ENCODE peak calls at places on chromosomes 13 and 19, in five cellular contexts. One of them, this sample, is unnamed.

GRCh38 chr13:49498211-49498610 is 2.5 kb downstream of the PHF11 start:
- DNase-seq in GM12878: no peak
- DNase-seq in H1: no peak
- DNase-seq in K562: no peak
- DNase-seq in HepG2: no peak
- DNase-seq in this sample: no peak

GRCh38 chr13:79913141-79913827 is 427.6 kb downstream of the SPRY2 start:
- DNase-seq in H1: no peak
- DNase-seq in K562: no peak
- DNase-seq in HepG2: no peak
- DNase-seq in GM12878: no peak
- DNase-seq in this sample: no peak

GRCh38 chr19:51590441-51590840 is 19.4 kb downstream of the ZNF175 start:
- DNase-seq in GM12878: no peak
- DNase-seq in K562: no peak
- DNase-seq in H1: no peak
- DNase-seq in HepG2: no peak
- DNase-seq in this sample: no peak

GRCh38 chr13:103815619-103816018 is 749.4 kb upstream of the SLC10A2 start:
- DNase-seq in HepG2: no peak
- DNase-seq in H1: no peak
- DNase-seq in K562: no peak
- DNase-seq in GM12878: no peak
- DNase-seq in this sample: no peak

GRCh38 chr19:35975608-35976214 is 19.3 kb upstream of the SDHAF1 start:
- DNase-seq in GM12878: no peak
- DNase-seq in K562: peak; percentile 77
- DNase-seq in H1: no peak
- DNase-seq in HepG2: no peak
- DNase-seq in this sample: no peak

GRCh38 chr19:18379803-18380747 is 5.9 kb upstream of the GDF15 start:
- DNase-seq in H1: no peak
- DNase-seq in HepG2: peak; percentile 98
- DNase-seq in K562: peak; percentile 48
- DNase-seq in GM12878: no peak
- DNase-seq in this sample: peak; percentile 99

GRCh38 chr13:79405501-79405830 is 589 bp downstream of the RBM26 start:
- DNase-seq in GM12878: no peak
- DNase-seq in HepG2: no peak
- DNase-seq in K562: no peak
- DNase-seq in H1: no peak
- DNase-seq in this sample: peak; percentile 19

GRCh38 chr13:73820688-73821087 is 313.5 kb downstream of the KLF12 start:
- DNase-seq in GM12878: no peak
- DNase-seq in K562: no peak
- DNase-seq in HepG2: no peak
- DNase-seq in H1: no peak
- DNase-seq in this sample: no peak

GRCh38 chr19:51207747-51208146 is 17.1 kb upstream of the CD33 start:
- DNase-seq in HepG2: no peak
- DNase-seq in GM12878: no peak
- DNase-seq in H1: no peak
- DNase-seq in K562: no peak
- DNase-seq in this sample: no peak

GRCh38 chr19:33686687-33687541 is 65.2 kb downstream of the CHST8 start:
- DNase-seq in H1: no peak
- DNase-seq in K562: no peak
- DNase-seq in HepG2: no peak
- DNase-seq in GM12878: no peak
- DNase-seq in this sample: no peak

GRCh38 chr13:101917475-101917810 is 465.0 kb downstream of the ITGBL1 start:
- DNase-seq in K562: no peak
- DNase-seq in H1: no peak
- DNase-seq in GM12878: no peak
- DNase-seq in HepG2: no peak
- DNase-seq in this sample: no peak

GRCh38 chr13:92317066-92317465 is 909.5 kb upstream of the GPC6 start:
- DNase-seq in HepG2: no peak
- DNase-seq in H1: no peak
- DNase-seq in K562: no peak
- DNase-seq in GM12878: no peak
- DNase-seq in this sample: peak; percentile 3

GRCh38 chr19:15788594-15789270 is 1.3 kb downstream of the OR10H5 start:
- DNase-seq in K562: no peak
- DNase-seq in HepG2: peak; percentile 63
- DNase-seq in H1: no peak
- DNase-seq in GM12878: no peak
- DNase-seq in this sample: no peak

GRCh38 chr13:112441226-112441625 is 65.1 kb downstream of the SPACA7 start:
- DNase-seq in H1: no peak
- DNase-seq in K562: no peak
- DNase-seq in GM12878: no peak
- DNase-seq in HepG2: no peak
- DNase-seq in this sample: no peak

GRCh38 chr13:33119886-33120543 is 103.8 kb downstream of the KL start:
- DNase-seq in HepG2: no peak
- DNase-seq in GM12878: no peak
- DNase-seq in H1: no peak
- DNase-seq in K562: no peak
- DNase-seq in this sample: peak; percentile 24

GRCh38 chr13:26967119-26968038 is 204.2 kb downstream of the USP12 start:
- DNase-seq in GM12878: no peak
- DNase-seq in HepG2: no peak
- DNase-seq in K562: no peak
- DNase-seq in H1: no peak
- DNase-seq in this sample: no peak

GRCh38 chr13:86591862-86592261 is 792.6 kb upstream of the SLITRK6 start:
- DNase-seq in K562: no peak
- DNase-seq in GM12878: no peak
- DNase-seq in H1: no peak
- DNase-seq in HepG2: no peak
- DNase-seq in this sample: no peak

GRCh38 chr19:45670670-45671453 is 2.8 kb downstream of the GIPR start:
- DNase-seq in K562: peak; percentile 99
- DNase-seq in H1: peak; percentile 93
- DNase-seq in HepG2: peak; percentile 55
- DNase-seq in GM12878: peak; percentile 62
- DNase-seq in this sample: peak; percentile 97

GRCh38 chr13:82758056-82758455 is 1124.2 kb downstream of the SLITRK1 start:
- DNase-seq in H1: peak; percentile 77
- DNase-seq in K562: no peak
- DNase-seq in GM12878: no peak
- DNase-seq in HepG2: peak; percentile 15
- DNase-seq in this sample: peak; percentile 14

GRCh38 chr19:16141043-16141442 is 2.4 kb upstream of the HSH2D start:
- DNase-seq in HepG2: no peak
- DNase-seq in H1: no peak
- DNase-seq in K562: peak; percentile 42
- DNase-seq in GM12878: peak; percentile 75
- DNase-seq in this sample: no peak

GRCh38 chr13:73169971-73170370 is 111.2 kb downstream of the KLF5 start:
- DNase-seq in GM12878: no peak
- DNase-seq in K562: no peak
- DNase-seq in HepG2: no peak
- DNase-seq in H1: no peak
- DNase-seq in this sample: no peak

GRCh38 chr13:97125051-97125809 is 96.9 kb upstream of the MBNL2 start:
- DNase-seq in K562: no peak
- DNase-seq in GM12878: peak; percentile 63
- DNase-seq in HepG2: peak; percentile 17
- DNase-seq in H1: no peak
- DNase-seq in this sample: no peak

GRCh38 chr19:53157601-53158000 is 1.3 kb downstream of the ZNF347 start:
- DNase-seq in H1: no peak
- DNase-seq in GM12878: no peak
- DNase-seq in K562: no peak
- DNase-seq in HepG2: no peak
- DNase-seq in this sample: no peak

GRCh38 chr19:36051236-36051635 is 2.8 kb downstream of the THAP8 start:
- DNase-seq in K562: peak; percentile 38
- DNase-seq in H1: no peak
- DNase-seq in HepG2: peak; percentile 56
- DNase-seq in GM12878: no peak
- DNase-seq in this sample: peak; percentile 67

GRCh38 chr19:47067215-47067847 is 18.9 kb upstream of the TMEM160 start:
- DNase-seq in H1: no peak
- DNase-seq in GM12878: no peak
- DNase-seq in K562: no peak
- DNase-seq in HepG2: no peak
- DNase-seq in this sample: no peak
- TF ChIP-seq KDM1A in H1: no peak
- TF ChIP-seq KDM1A in GM12878: no peak
- TF ChIP-seq KDM1A in K562: no peak
- TF ChIP-seq KDM1A in HepG2: no peak
- TF ChIP-seq KDM1A in this sample: no peak

GRCh38 chr19:24032651-24033050 is 54.3 kb upstream of the ZNF254 start:
- DNase-seq in GM12878: no peak
- DNase-seq in K562: no peak
- DNase-seq in H1: no peak
- DNase-seq in HepG2: no peak
- DNase-seq in this sample: no peak
- TF ChIP-seq CTCF in GM12878: no peak
- TF ChIP-seq CTCF in K562: no peak
- TF ChIP-seq CTCF in H1: no peak
- TF ChIP-seq CTCF in HepG2: no peak
- TF ChIP-seq CTCF in this sample: no peak

GRCh38 chr19:7522923-7523667 is 671 bp downstream of the MCOLN1 start:
- DNase-seq in HepG2: peak; percentile 17
- DNase-seq in GM12878: no peak
- DNase-seq in K562: no peak
- DNase-seq in H1: no peak
- DNase-seq in this sample: no peak
- TF ChIP-seq KDM1A in HepG2: no peak
- TF ChIP-seq KDM1A in GM12878: no peak
- TF ChIP-seq KDM1A in K562: no peak
- TF ChIP-seq KDM1A in H1: no peak
- TF ChIP-seq KDM1A in this sample: no peak

DNA sequence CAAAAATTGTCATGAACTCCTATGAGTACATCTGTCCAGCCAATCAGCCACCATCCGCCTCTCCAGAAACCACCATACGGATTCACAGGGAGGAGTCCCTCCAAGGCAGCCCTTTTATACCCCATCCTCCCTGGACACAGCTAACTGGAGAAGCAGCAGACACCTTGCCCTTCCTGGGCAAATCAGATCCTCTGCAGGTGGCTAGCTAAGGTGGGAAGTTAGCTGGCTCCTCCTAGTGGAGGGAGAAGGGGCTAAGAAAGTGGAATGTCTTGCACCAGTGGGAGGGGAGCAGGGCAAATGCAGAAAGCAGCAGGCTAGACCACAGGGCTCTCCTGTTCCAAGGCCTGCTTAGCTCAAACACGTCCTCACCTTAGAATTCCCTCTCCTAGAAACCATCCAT is 46.2 kb upstream of the UQCRFS1 start:
- DNase-seq in H1: no peak
- DNase-seq in GM12878: no peak
- DNase-seq in HepG2: no peak
- DNase-seq in K562: peak; percentile 40
- DNase-seq in this sample: peak; percentile 51
- TF ChIP-seq CTCF in H1: peak; percentile 13
- TF ChIP-seq CTCF in GM12878: peak; percentile 11
- TF ChIP-seq CTCF in HepG2: peak; percentile 40
- TF ChIP-seq CTCF in K562: peak; percentile 54
- TF ChIP-seq CTCF in this sample: peak; percentile 43

GRCh38 chr13:91313581-91313980 is 33.9 kb upstream of the MIR17HG start:
- DNase-seq in K562: no peak
- DNase-seq in HepG2: no peak
- DNase-seq in GM12878: no peak
- DNase-seq in H1: no peak
- DNase-seq in this sample: no peak

GRCh38 chr13:91312324-91312723 is 35.2 kb upstream of the MIR17HG start:
- DNase-seq in K562: no peak
- DNase-seq in HepG2: no peak
- DNase-seq in GM12878: no peak
- DNase-seq in H1: no peak
- DNase-seq in this sample: no peak

GRCh38 chr13:91311491-91311890 is 36.0 kb upstream of the MIR17HG start:
- DNase-seq in GM12878: no peak
- DNase-seq in HepG2: no peak
- DNase-seq in K562: no peak
- DNase-seq in H1: no peak
- DNase-seq in this sample: no peak

GRCh38 chr13:91314888-91315287 is 32.6 kb upstream of the MIR17HG start:
- DNase-seq in GM12878: no peak
- DNase-seq in K562: no peak
- DNase-seq in HepG2: no peak
- DNase-seq in H1: no peak
- DNase-seq in this sample: no peak

DNA sequence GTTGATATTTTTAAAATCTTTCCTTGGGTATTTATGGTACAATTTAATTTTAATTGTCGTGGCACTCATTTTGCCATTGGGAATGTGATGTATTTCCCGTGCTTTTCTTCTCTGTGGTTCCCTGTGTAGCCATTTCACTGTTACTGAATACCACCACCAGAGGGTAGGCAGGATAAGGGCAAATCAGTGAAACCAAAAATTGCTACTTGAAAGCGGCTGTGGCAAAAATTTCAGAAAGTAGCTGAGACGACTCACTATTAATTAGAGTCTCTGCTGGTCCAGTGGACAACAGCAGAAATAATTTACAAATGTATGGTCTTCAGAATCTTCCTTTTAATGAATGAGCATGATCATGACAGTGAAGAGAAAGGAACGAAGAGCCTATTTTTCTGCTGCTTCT is 34.4 kb upstream of the MIR17HG start:
- DNase-seq in GM12878: no peak
- DNase-seq in HepG2: peak; percentile 22
- DNase-seq in K562: no peak
- DNase-seq in H1: no peak
- DNase-seq in this sample: peak; percentile 2
- TF ChIP-seq KDM1A in GM12878: no peak
- TF ChIP-seq KDM1A in HepG2: no peak
- TF ChIP-seq KDM1A in K562: no peak
- TF ChIP-seq KDM1A in H1: no peak
- TF ChIP-seq KDM1A in this sample: no peak

This sample was measured in A549.